ENCODE peak calls at places on chromosomes 3 and 15, in seven cellular contexts. C, V, A, Z, I, T and K are unnamed samples.

GRCh38 chr3:99972380-99973104 is 141.8 kb downstream of the FILIP1L start:
- DNase-seq in V (no peak), I (peak; percentile 60), T (no peak), Z (no peak), C (peak; percentile 74), A (no peak), K (no peak)

GRCh38 chr3:44584646-44585501 is at the start of gene ZNF660:
- DNase-seq in A (no peak), T (peak; percentile 58), I (peak; percentile 65), V (peak; percentile 64), C (peak; percentile 15), Z (peak; percentile 53), K (no peak)

GRCh38 chr3:18998069-18998468 is 150.2 kb upstream of the KCNH8 start:
- DNase-seq in Z (no peak), I (no peak), V (no peak), T (no peak), A (no peak), C (no peak), K (no peak)

GRCh38 chr3:54427951-54428871 is 305.9 kb downstream of the CACNA2D3 start:
- DNase-seq in Z (peak; percentile 81), C (peak; percentile 31), A (peak; percentile 14), T (peak; percentile 4), I (peak; percentile 87), V (peak; percentile 85), K (no peak)

GRCh38 chr15:73660455-73660854 is 23.7 kb upstream of the CD276 start:
- DNase-seq in T (no peak), V (no peak), I (no peak), Z (no peak), A (no peak), C (no peak), K (no peak)

GRCh38 chr3:67610458-67610857 is 44.0 kb downstream of the SUCLG2 start:
- DNase-seq in T (no peak), A (no peak), Z (peak; percentile 91), I (peak; percentile 10), C (no peak), V (peak; percentile 34), K (no peak)

GRCh38 chr3:44568561-44568960 is 13.6 kb downstream of the ZKSCAN7 start:
- DNase-seq in I (no peak), Z (peak; percentile 35), T (no peak), C (no peak), V (no peak), A (no peak), K (no peak)

GRCh38 chr3:126959921-126960603 is 22.9 kb upstream of the PLXNA1 start:
- DNase-seq in V (peak; percentile 69), C (no peak), I (peak; percentile 64), T (peak; percentile 36), Z (peak; percentile 86), A (no peak), K (no peak)

GRCh38 chr3:2446146-2446545 is 347.5 kb downstream of the CNTN4 start:
- DNase-seq in A (no peak), C (no peak), I (no peak), Z (no peak), V (no peak), T (no peak), K (no peak)

GRCh38 chr15:62901916-62902554 is 140.5 kb upstream of the TPM1 start:
- DNase-seq in A (no peak), T (no peak), C (no peak), I (no peak), Z (no peak), V (peak; percentile 59), K (no peak)

GRCh38 chr3:143158549-143158988 is 39.0 kb downstream of the CHST2 start:
- DNase-seq in V (peak; percentile 54), Z (peak; percentile 72), A (no peak), T (no peak), C (no peak), I (peak; percentile 56), K (no peak)

GRCh38 chr3:186152361-186152798 is 43.5 kb upstream of the ETV5 start:
- DNase-seq in I (no peak), V (no peak), A (no peak), T (no peak), C (no peak), Z (no peak), K (no peak)

GRCh38 chr15:92625297-92625980 is 30.1 kb downstream of the FAM174B start:
- DNase-seq in V (peak; percentile 54), I (no peak), C (no peak), Z (peak; percentile 53), A (no peak), T (no peak), K (no peak)

GRCh38 chr3:169634618-169635236 is 28.8 kb downstream of the MECOM start:
- DNase-seq in T (no peak), C (no peak), I (no peak), Z (no peak), V (no peak), A (no peak), K (no peak)

GRCh38 chr3:109224333-109224732 is 87.8 kb downstream of the C3orf85 start:
- DNase-seq in C (no peak), T (no peak), A (no peak), Z (no peak), V (no peak), I (no peak), K (no peak)

GRCh38 chr15:92915766-92916435 is 15.8 kb downstream of the CHD2 start:
- DNase-seq in I (no peak), C (no peak), Z (no peak), V (no peak), A (no peak), T (no peak), K (no peak)

GRCh38 chr3:99114565-99115291 is 213.2 kb upstream of the DCBLD2 start:
- DNase-seq in Z (peak; percentile 87), I (peak; percentile 47), C (no peak), T (no peak), A (no peak), V (peak; percentile 62), K (no peak)

GRCh38 chr3:44862221-44862637 is 517 bp downstream of the TMEM42 start:
- DNase-seq in I (no peak), T (peak; percentile 45), C (no peak), Z (peak; percentile 40), V (no peak), A (no peak), K (no peak)

GRCh38 chr3:182284793-182285192 is 508.5 kb upstream of the ATP11B start:
- DNase-seq in V (no peak), T (no peak), C (no peak), Z (no peak), I (no peak), A (no peak), K (no peak)

GRCh38 chr15:53869806-53870073 is 108.5 kb upstream of the UNC13C start:
- DNase-seq in V (no peak), C (no peak), I (no peak), A (no peak), Z (no peak), T (no peak), K (no peak)

GRCh38 chr15:29652595-29652994 is 169.7 kb downstream of the TJP1 start:
- DNase-seq in C (no peak), T (no peak), Z (no peak), A (no peak), V (no peak), I (no peak), K (no peak)

GRCh38 chr3:136544532-136544931 is 207.6 kb downstream of the STAG1 start:
- DNase-seq in I (peak; percentile 14), A (no peak), C (no peak), T (no peak), Z (peak; percentile 46), V (peak; percentile 52), K (no peak)

GRCh38 chr3:29324180-29324651 is 43.3 kb downstream of the RBMS3 start:
- DNase-seq in C (peak; percentile 69), A (no peak), V (peak; percentile 80), I (peak; percentile 63), Z (peak; percentile 95), T (peak; percentile 4), K (no peak)

GRCh38 chr15:28021281-28022039 is 77.7 kb downstream of the OCA2 start:
- DNase-seq in I (no peak), C (no peak), A (no peak), Z (peak; percentile 4), V (peak; percentile 56), T (peak; percentile 39), K (no peak)

GRCh38 chr3:184562875-184563568 is 1.4 kb downstream of the EPHB3 start:
- DNase-seq in Z (no peak), C (no peak), V (peak; percentile 60), A (no peak), I (peak; percentile 16), T (peak; percentile 29), K (no peak)

GRCh38 chr15:95843241-95843851 is 487.2 kb upstream of the NR2F2 start:
- DNase-seq in V (peak; percentile 61), T (peak; percentile 9), A (no peak), C (no peak), I (peak; percentile 89), Z (peak; percentile 76), K (no peak)

GRCh38 chr15:85047271-85047948 is 65.8 kb downstream of the PDE8A start:
- DNase-seq in I (peak; percentile 78), C (peak; percentile 27), A (no peak), Z (peak; percentile 97), T (no peak), V (peak; percentile 83), K (no peak)

GRCh38 chr3:119595639-119596329 is 1.9 kb upstream of the PLA1A start:
- DNase-seq in I (no peak), V (no peak), C (peak; percentile 78), T (peak; percentile 8), A (no peak), Z (peak; percentile 33), K (no peak)